ENCODE peak calls at places on chromosomes 1 and 21, in six cellular contexts. D is cardiac muscle cell; E is brain microvascular endothelial cell; G is CD8-positive, alpha-beta T cell; V is GM06990; S is fibroblast of mammary gland. R is an unnamed sample.

GRCh38 chr1:86567936-86568335 is 21.1 kb downstream of the CLCA4 start:
- DNase-seq in D (no peak), E (no peak), G (no peak), V (no peak), S (no peak), R (no peak)

GRCh38 chr1:171254859-171255258 is 6.6 kb downstream of the FMO1 start:
- DNase-seq in D (no peak), E (peak), G (no peak), V (no peak), S (peak), R (peak)

GRCh38 chr1:79295967-79296366 is 289.4 kb upstream of the ADGRL4 start:
- DNase-seq in D (peak), E (peak), G (no peak), V (no peak), S (peak), R (peak)

GRCh38 chr1:17056586-17056985 is 2.8 kb upstream of the SDHB start:
- DNase-seq in D (no peak), E (no peak), G (no peak), V (no peak), S (no peak), R (no peak)

GRCh38 chr1:243234978-243235657 is 20.0 kb downstream of the CEP170 start:
- DNase-seq in D (peak), E (no peak), G (no peak), V (no peak), S (peak), R (peak)

GRCh38 chr1:32426489-32427255 is 32.4 kb upstream of the BSDC1 start:
- DNase-seq in D (peak), E (no peak), G (no peak), V (no peak), S (peak), R (no peak)

GRCh38 chr1:205438213-205439158 is 16.6 kb upstream of the LEMD1 start:
- DNase-seq in D (peak), E (peak), G (no peak), V (no peak), S (peak), R (peak)

GRCh38 chr1:51941528-51941927 is 49.0 kb downstream of the RAB3B start:
- DNase-seq in D (no peak), E (no peak), G (no peak), V (no peak), S (peak), R (peak)

GRCh38 chr1:109910963-109911798 is 532 bp downstream of the CSF1 start:
- DNase-seq in D (no peak), E (no peak), G (peak), V (peak), S (no peak), R (no peak)

GRCh38 chr1:98203461-98203860 is 282.6 kb upstream of the DPYD start:
- DNase-seq in D (peak), E (peak), G (no peak), V (no peak), S (peak), R (peak)

GRCh38 chr1:229156819-229157218 is 114.1 kb upstream of the RAB4A start:
- DNase-seq in D (peak), E (no peak), G (no peak), V (no peak), S (peak), R (no peak)

GRCh38 chr1:211644653-211645052 is 30.8 kb downstream of the NEK2 start:
- DNase-seq in D (no peak), E (no peak), G (no peak), V (no peak), S (no peak), R (no peak)

GRCh38 chr1:218401896-218402770 is 57.0 kb downstream of the TGFB2 start:
- DNase-seq in D (no peak), E (no peak), G (no peak), V (no peak), S (no peak), R (no peak)

GRCh38 chr1:208550978-208551377 is 306.8 kb upstream of the PLXNA2 start:
- DNase-seq in D (no peak), E (no peak), G (no peak), V (no peak), S (no peak), R (no peak)

GRCh38 chr1:67097305-67097704 is 37.5 kb downstream of the C1orf141 start:
- DNase-seq in D (no peak), E (no peak), G (no peak), V (no peak), S (no peak), R (no peak)

GRCh38 chr1:215845224-215845902 is 278.3 kb downstream of the KCTD3 start:
- DNase-seq in D (peak), E (peak), G (no peak), V (no peak), S (peak), R (peak)

GRCh38 chr1:32757213-32757895 is 54.8 kb upstream of the SYNC start:
- DNase-seq in D (no peak), E (no peak), G (no peak), V (no peak), S (no peak), R (no peak)

GRCh38 chr1:218813247-218813646 is 360.4 kb upstream of the LYPLAL1 start:
- DNase-seq in D (peak), E (peak), G (no peak), V (no peak), S (peak), R (no peak)

GRCh38 chr1:154878371-154879355 is 8.6 kb upstream of the KCNN3 start:
- DNase-seq in D (peak), E (peak), G (peak), V (no peak), S (peak), R (peak)

GRCh38 chr21:34580181-34580700 is 34.7 kb downstream of the RCAN1 start:
- DNase-seq in D (peak), E (no peak), G (no peak), V (no peak), S (peak), R (peak)

GRCh38 chr1:241203817-241204216 is 153.2 kb downstream of the RGS7 start:
- DNase-seq in D (no peak), E (no peak), G (no peak), V (no peak), S (no peak), R (no peak)

GRCh38 chr1:241212624-241213023 is 144.4 kb downstream of the RGS7 start:
- DNase-seq in D (no peak), E (no peak), G (no peak), V (no peak), S (no peak), R (no peak)

GRCh38 chr1:241213147-241213546 is 143.9 kb downstream of the RGS7 start:
- DNase-seq in D (no peak), E (no peak), G (no peak), V (no peak), S (peak), R (no peak)

DNA sequence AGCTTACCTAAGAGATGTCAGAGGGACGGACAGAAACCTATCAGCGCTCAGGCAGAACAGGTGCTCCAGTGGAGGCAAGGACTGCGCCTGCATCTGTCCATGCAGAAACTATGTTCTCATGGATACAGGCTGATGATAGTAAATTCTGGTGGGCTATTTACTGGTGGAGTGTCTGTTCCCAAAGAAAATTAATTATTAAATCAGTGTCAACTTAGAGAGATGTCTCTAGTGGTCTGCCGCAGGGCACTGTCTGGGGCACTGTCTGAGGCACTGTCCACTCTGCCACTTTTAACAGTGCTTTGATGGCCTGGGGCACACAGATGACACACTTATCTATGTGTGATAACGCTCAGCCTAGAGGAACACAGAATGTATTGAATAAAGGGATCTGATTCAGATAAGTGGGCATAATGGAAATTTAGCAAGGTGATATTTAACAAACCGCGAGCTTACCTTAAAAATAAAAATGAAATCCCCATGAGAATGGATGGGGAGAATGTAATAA is 148.0 kb downstream of the RGS7 start:
- DNase-seq in D (no peak), E (no peak), G (no peak), V (no peak), S (no peak), R (no peak)
- TF ChIP-seq CTCF in D (no peak), E (no peak), G (no peak), V (no peak), S (no peak), R (no peak)

GRCh38 chr1:246587606-246588005 is 21.4 kb downstream of the CNST start:
- DNase-seq in D (peak), E (no peak), G (no peak), V (no peak), S (peak), R (peak)
- H3K4me3 ChIP-seq in D (no peak), E (no peak), G (no peak), V (no peak), S (no peak), R (peak)

DNA sequence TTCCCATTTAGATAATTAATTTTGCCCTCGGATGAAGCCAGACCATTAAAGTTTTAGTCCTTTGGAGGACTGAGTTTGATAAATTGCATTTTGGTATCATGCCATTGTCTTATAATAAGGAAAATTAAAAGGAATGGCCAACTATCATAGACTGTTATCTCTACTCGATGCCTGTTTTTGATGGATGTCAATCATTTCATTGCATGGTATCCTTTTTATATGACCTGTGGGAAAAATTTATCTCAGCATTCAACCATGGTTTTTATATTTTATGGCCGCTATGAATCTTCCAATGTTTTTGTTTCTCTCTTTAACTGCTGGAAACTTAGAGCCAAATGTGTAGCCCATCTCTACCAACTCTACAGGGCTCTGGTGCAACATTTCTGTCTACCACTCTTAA is 9.9 kb upstream of the CCT8 start:
- DNase-seq in D (no peak), E (no peak), G (no peak), V (no peak), S (no peak), R (no peak)
- TF ChIP-seq CTCF in D (no peak), E (no peak), G (no peak), V (no peak), S (no peak), R (no peak)

DNA sequence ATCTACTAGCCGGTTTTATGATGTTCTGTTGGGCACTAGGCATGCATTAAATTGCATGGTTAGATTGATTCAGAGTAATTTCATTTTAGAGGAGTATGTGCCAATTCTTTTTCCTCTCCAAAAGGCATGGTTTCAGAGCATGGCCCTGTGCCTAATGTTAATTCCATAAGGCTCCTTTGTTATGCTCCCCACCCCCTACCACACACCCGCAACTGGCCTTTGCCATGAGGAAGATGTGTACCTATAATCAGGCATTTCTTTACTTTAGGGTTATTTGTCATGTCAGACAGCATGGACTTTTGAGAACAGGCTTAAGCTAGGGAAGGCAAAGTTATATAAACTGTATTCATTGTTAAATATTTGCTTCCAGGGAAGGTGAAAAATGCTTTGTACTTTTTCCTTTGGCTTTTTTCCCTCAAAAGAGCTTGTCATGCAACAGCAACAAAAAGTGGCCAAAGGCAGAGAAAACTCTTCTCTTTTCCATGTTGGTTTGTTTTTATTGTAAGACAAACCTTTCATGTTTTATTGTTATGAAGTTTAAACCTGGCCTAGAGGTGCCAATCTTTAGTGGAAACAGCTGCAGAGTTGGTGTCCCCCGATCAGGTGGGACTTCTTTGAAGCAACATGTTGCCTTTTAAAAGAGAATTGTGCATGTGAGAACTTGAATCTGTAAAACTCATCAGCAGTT is 24.3 kb upstream of the NBL1 start:
- DNase-seq in D (no peak), E (no peak), G (no peak), V (no peak), S (no peak), R (no peak)
- H3K4me3 ChIP-seq in D (no peak), E (no peak), G (no peak), V (no peak), S (no peak), R (no peak)

DNA sequence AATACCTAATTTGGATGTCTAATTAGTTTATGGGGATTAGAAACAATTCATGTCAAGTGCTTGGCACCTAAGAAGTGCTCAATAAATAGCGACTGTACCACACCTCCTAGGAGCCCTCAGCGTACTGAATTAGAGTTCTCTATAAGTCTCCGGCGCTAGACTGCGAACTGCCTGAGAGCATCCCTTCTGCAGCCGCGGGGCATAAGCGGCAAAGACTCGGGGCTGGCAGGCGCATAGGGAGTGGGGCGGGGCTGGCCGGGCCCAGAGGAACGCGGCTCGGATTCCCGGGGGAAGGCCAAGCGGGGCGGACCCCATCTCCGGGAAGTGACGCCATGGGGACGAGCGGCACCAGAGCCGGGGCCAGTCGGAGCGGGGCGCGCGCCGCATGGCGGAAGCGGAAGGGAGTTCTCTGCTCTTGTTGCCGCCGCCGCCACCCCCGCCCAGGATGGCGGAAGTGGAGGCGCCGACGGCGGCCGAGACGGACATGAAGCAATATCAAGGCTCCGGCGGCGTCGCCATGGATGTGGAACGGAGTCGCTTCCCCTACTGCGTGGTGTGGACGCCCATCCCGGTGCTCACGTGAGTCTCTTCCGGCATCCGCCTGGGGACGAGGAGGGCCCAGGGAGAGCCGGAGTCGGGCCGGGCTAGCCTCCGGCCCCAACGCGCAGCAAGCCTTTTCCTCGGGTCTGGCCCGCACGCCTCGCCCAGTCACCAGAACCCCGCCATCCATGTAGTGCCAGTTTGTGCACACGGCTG is at the start of gene TMEM222:
- DNase-seq in D (peak), E (peak), G (peak), V (peak), S (peak), R (peak)
- TF ChIP-seq CTCF in D (peak), E (no peak), G (no peak), V (no peak), S (no peak), R (no peak)

GRCh38 chr1:61316493-61316892 is 234.1 kb downstream of the NFIA start:
- DNase-seq in D (no peak), E (no peak), G (no peak), V (no peak), S (no peak), R (no peak)

GRCh38 chr1:61320575-61320974 is 238.2 kb downstream of the NFIA start:
- DNase-seq in D (no peak), E (no peak), G (no peak), V (no peak), S (no peak), R (no peak)

GRCh38 chr1:61322769-61323168 is 240.4 kb downstream of the NFIA start:
- DNase-seq in D (no peak), E (no peak), G (no peak), V (no peak), S (no peak), R (no peak)

GRCh38 chr1:61322008-61322744 is 239.8 kb downstream of the NFIA start:
- DNase-seq in D (no peak), E (no peak), G (no peak), V (no peak), S (no peak), R (no peak)

DNA sequence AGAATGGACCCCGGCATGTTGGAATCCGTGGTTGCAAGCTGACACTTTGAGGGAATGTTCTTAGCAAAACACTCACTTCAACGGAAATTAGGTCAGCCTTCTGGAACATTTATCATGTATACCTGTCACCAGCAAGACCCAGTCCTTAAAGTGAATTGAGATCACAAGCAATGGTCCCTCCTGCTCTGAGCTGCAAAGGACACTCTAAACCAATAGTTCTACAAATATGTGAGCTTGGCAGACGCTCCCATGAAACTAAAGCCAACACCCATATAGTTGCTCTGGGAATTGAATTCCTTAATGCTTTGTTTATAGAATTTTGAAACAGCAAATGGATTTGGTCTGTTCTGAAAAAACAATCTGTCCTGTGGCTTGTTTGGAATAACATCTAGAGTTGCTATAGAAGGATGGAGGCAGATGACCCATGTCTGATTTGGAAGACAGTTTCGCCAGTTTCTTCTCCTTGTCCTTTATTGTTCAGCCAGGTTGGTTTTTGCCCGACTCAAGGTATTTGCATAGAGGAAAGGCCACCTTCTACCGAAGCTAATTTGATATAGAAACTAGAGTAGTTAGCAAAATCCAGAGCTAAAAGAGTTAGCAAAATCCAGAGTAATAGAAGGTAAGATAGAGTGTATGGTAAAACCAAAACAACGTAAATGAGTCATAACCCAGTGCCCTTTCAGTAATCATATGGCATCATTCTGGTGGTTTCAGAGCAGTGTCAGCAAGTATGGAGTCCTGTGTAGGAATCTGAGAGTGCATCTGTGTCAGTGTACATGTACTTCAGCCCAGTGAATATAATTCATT is 236.2 kb downstream of the NFIA start:
- DNase-seq in D (peak), E (peak), G (no peak), V (peak), S (peak), R (peak)
- H3K4me3 ChIP-seq in D (no peak), E (no peak), G (no peak), V (no peak), S (no peak), R (peak)

DNA sequence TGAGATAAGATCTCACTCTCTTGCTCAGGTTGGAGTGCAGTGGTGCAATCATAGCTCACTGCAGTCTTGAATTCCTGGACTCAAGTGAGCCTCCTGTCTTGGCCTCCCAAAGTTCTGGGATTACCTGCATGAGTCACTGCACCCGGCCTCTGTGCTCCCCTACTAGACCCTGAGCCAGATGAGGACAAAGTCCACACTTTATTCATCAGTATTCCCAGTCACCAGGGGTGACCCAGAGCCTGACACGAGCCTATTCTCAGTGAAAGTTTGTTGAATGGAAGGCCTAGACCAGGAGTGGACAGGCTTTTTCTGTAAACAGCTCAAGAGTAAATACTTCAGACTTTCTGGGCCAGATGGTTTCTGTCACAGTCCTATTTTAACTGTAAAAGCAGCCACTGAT is 68.2 kb downstream of the MAB21L3 start:
- DNase-seq in D (no peak), E (no peak), G (no peak), V (no peak), S (no peak), R (no peak)
- TF ChIP-seq CTCF in D (no peak), E (no peak), G (no peak), V (no peak), S (no peak), R (no peak)

DNA sequence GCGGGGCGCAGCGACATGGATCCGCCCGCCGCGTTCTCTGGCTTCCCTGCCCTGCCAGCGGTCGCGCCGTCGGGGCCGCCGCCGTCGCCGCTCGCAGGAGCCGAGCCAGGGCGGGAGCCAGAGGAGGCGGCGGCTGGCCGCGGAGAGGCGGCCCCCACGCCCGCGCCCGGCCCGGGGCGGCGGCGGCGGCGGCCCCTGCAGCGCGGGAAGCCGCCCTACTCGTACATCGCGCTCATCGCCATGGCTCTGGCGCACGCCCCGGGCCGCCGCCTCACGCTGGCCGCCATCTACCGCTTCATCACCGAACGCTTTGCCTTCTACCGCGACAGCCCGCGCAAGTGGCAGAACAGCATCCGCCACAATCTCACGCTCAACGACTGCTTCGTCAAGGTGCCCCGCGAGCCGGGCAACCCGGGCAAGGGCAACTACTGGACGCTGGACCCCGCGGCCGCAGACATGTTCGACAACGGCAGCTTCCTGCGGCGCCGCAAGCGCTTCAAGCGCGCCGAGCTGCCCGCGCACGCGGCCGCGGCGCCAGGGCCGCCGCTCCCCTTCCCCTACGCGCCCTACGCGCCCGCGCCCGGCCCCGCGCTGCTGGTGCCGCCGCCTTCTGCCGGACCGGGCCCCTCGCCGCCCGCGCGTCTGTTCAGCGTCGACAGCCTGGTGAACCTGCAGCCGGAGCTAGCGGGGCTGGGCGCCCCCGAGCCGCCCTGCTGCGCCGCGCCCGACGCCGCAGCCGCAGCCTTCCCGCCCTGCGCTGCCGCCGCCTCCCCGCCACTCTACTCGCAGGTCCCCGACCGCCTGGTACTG is 439 bp downstream of the FOXE3 start:
- DNase-seq in D (no peak), E (no peak), G (no peak), V (no peak), S (no peak), R (no peak)
- H3K4me3 ChIP-seq in D (peak), E (peak), G (no peak), V (no peak), S (peak), R (peak)